ENCODE peak calls at places on chromosome 15, in six cellular contexts. G, Y, F, S, T and O are unnamed samples.

GRCh38 chr15:78316211-78317077 is 17.0 kb upstream of the SKIC8 start:
- DNase-seq in G (no peak), Y (no peak), F (no peak), S (no peak), T (no peak), O (peak; percentile 76)

GRCh38 chr15:41564286-41564959 is 5.4 kb downstream of the TYRO3 start:
- DNase-seq in G (no peak), Y (no peak), F (no peak), S (peak; percentile 93), T (no peak), O (no peak)

GRCh38 chr15:77541421-77542181 is 91.1 kb downstream of the LINGO1 start:
- DNase-seq in G (no peak), Y (no peak), F (no peak), S (peak; percentile 81), T (no peak), O (no peak)

GRCh38 chr15:80695911-80696651 is 971 bp downstream of the ABHD17C start:
- DNase-seq in G (no peak), Y (peak; percentile 6), F (peak; percentile 31), S (no peak), T (peak; percentile 18), O (no peak)

GRCh38 chr15:82064824-82065223 is 19.0 kb upstream of the MEX3B start:
- DNase-seq in G (no peak), Y (no peak), F (no peak), S (no peak), T (no peak), O (no peak)

GRCh38 chr15:77853910-77854309 is 221.2 kb upstream of the LINGO1 start:
- DNase-seq in G (no peak), Y (no peak), F (no peak), S (no peak), T (no peak), O (no peak)

GRCh38 chr15:85527907-85528306 is 147.5 kb downstream of the AKAP13 start:
- DNase-seq in G (peak; percentile 65), Y (no peak), F (no peak), S (no peak), T (no peak), O (no peak)

GRCh38 chr15:68001811-68002210 is 52.3 kb upstream of the PIAS1 start:
- DNase-seq in G (no peak), Y (no peak), F (no peak), S (no peak), T (no peak), O (no peak)

GRCh38 chr15:60590935-60591490 is 112.1 kb upstream of the ICE2 start:
- DNase-seq in G (no peak), Y (peak; percentile 26), F (peak; percentile 13), S (peak; percentile 82), T (no peak), O (peak; percentile 89)

GRCh38 chr15:92714457-92715401 is 59.2 kb upstream of the FAM174B start:
- DNase-seq in G (peak; percentile 50), Y (peak; percentile 77), F (peak; percentile 82), S (peak; percentile 82), T (peak; percentile 56), O (no peak)

GRCh38 chr15:90822204-90822955 is 46.0 kb upstream of the FURIN start:
- DNase-seq in G (no peak), Y (no peak), F (no peak), S (no peak), T (no peak), O (peak; percentile 49)

GRCh38 chr15:93900476-93901400 is 330.6 kb upstream of the MCTP2 start:
- DNase-seq in G (no peak), Y (no peak), F (no peak), S (no peak), T (no peak), O (no peak)

GRCh38 chr15:76190767-76191538 is 120.3 kb downstream of the ETFA start:
- DNase-seq in G (peak; percentile 38), Y (peak; percentile 57), F (peak; percentile 92), S (peak; percentile 91), T (peak; percentile 41), O (no peak)

GRCh38 chr15:50068016-50068415 is 51.0 kb downstream of the ATP8B4 start:
- DNase-seq in G (no peak), Y (no peak), F (no peak), S (no peak), T (no peak), O (no peak)

GRCh38 chr15:59329570-59330350 is 42.9 kb downstream of the MYO1E start:
- DNase-seq in G (peak; percentile 41), Y (no peak), F (no peak), S (no peak), T (no peak), O (no peak)

GRCh38 chr15:48176957-48177356 is 1.1 kb downstream of the MYEF2 start:
- DNase-seq in G (no peak), Y (no peak), F (no peak), S (no peak), T (no peak), O (no peak)

GRCh38 chr15:32148833-32149555 is 118.7 kb downstream of the CHRNA7 start:
- DNase-seq in G (no peak), Y (no peak), F (no peak), S (no peak), T (no peak), O (no peak)

GRCh38 chr15:48331796-48332641 is 790 bp downstream of the DUT start:
- DNase-seq in G (no peak), Y (peak; percentile 56), F (peak; percentile 63), S (peak; percentile 73), T (peak; percentile 69), O (no peak)

GRCh38 chr15:80549712-80550111 is 145.4 kb upstream of the ABHD17C start:
- DNase-seq in G (no peak), Y (no peak), F (no peak), S (no peak), T (no peak), O (no peak)

GRCh38 chr15:31292391-31293020 is 34.1 kb upstream of the KLF13 start:
- DNase-seq in G (no peak), Y (no peak), F (no peak), S (peak; percentile 64), T (no peak), O (peak; percentile 6)

GRCh38 chr15:39358441-39359041 is 222.3 kb upstream of the THBS1 start:
- DNase-seq in G (peak; percentile 37), Y (no peak), F (no peak), S (no peak), T (no peak), O (no peak)

GRCh38 chr15:38828031-38828532 is 263.5 kb upstream of the RASGRP1 start:
- DNase-seq in G (no peak), Y (no peak), F (no peak), S (no peak), T (no peak), O (no peak)

GRCh38 chr15:80585544-80586018 is 109.5 kb upstream of the ABHD17C start:
- DNase-seq in G (no peak), Y (no peak), F (no peak), S (peak; percentile 49), T (no peak), O (no peak)

GRCh38 chr15:53072077-53072476 is 281.9 kb upstream of the ONECUT1 start:
- DNase-seq in G (no peak), Y (peak; percentile 4), F (peak; percentile 28), S (peak; percentile 98), T (no peak), O (no peak)

GRCh38 chr15:49692514-49693090 is 71.8 kb downstream of the DTWD1 start:
- DNase-seq in G (no peak), Y (no peak), F (no peak), S (no peak), T (no peak), O (no peak)

GRCh38 chr15:91227062-91227461 is 127.0 kb downstream of the SV2B start:
- DNase-seq in G (no peak), Y (no peak), F (no peak), S (no peak), T (no peak), O (no peak)

GRCh38 chr15:35827156-35827555 is 281.2 kb upstream of the DPH6 start:
- DNase-seq in G (no peak), Y (no peak), F (no peak), S (no peak), T (no peak), O (no peak)

GRCh38 chr15:39621961-39622360 is 41.1 kb downstream of the THBS1 start:
- DNase-seq in G (no peak), Y (no peak), F (no peak), S (no peak), T (no peak), O (no peak)

GRCh38 chr15:71168163-71168832 is 53.0 kb downstream of the THSD4 start:
- DNase-seq in G (no peak), Y (no peak), F (no peak), S (no peak), T (no peak), O (no peak)

GRCh38 chr15:90016721-90017120 is 15.6 kb downstream of the ZNF710 start:
- DNase-seq in G (no peak), Y (no peak), F (no peak), S (peak; percentile 54), T (no peak), O (no peak)

GRCh38 chr15:51879555-51879954 is 50.1 kb downstream of the TMOD3 start:
- DNase-seq in G (no peak), Y (no peak), F (no peak), S (no peak), T (no peak), O (no peak)

GRCh38 chr15:35980719-35981118 is 434.8 kb upstream of the DPH6 start:
- DNase-seq in G (no peak), Y (no peak), F (no peak), S (no peak), T (no peak), O (no peak)

GRCh38 chr15:90358124-90359033 is 6.3 kb downstream of the ZNF774 start:
- DNase-seq in G (no peak), Y (no peak), F (no peak), S (no peak), T (no peak), O (no peak)